ENCODE peak calls at places on chromosomes 4 and X, in nine cellular contexts. A is cardiac muscle cell; U is stimulated activated CD8-positive, alpha-beta memory T cell treated with anti-CD3 and anti-CD28 coated beads, Interleukin-4, amount 100 ng/mL, for 4 hours; L is occipital lobe; R is effector CD4-positive, alpha-beta T cell; I is hippocampal formation; V is spleen; X is activated effector memory CD4-positive, alpha-beta T cell treated with anti-CD3 and anti-CD28 coated beads, Interleukin-2, amount 50 U/mL, for 16 hours; N is lower lobe of right lung. G is an unnamed sample.

GRCh38 chr4:80006935-80007744 is 65.9 kb downstream of the ANTXR2 start:
- DNase-seq in L (no peak), A (peak; percentile 81), X (no peak), R (no peak), V (no peak), N (no peak), I (no peak), U (no peak), G (no peak)

GRCh38 chr4:55768291-55768690 is 51.3 kb upstream of the EXOC1L start:
- DNase-seq in L (no peak), I (no peak), A (peak; percentile 97), N (no peak), R (no peak), X (no peak), U (no peak), V (no peak), G (no peak)

GRCh38 chr4:54687887-54688841 is 30.4 kb downstream of the KIT start:
- DNase-seq in L (no peak), V (no peak), X (no peak), R (no peak), N (no peak), A (no peak), I (no peak), U (no peak), G (no peak)

GRCh38 chr4:119314356-119314755 is 7.6 kb downstream of the FABP2 start:
- DNase-seq in N (no peak), X (no peak), L (peak; percentile 2), V (no peak), I (no peak), U (no peak), A (peak; percentile 68), R (peak; percentile 2), G (no peak)

GRCh38 chr4:8472166-8472688 is 31.6 kb downstream of the TRMT44 start:
- DNase-seq in L (no peak), U (no peak), I (no peak), R (no peak), V (no peak), N (no peak), A (no peak), X (no peak), G (no peak)

GRCh38 chr4:179465131-179465797 is 2023.0 kb upstream of the AGA start:
- DNase-seq in X (no peak), I (no peak), U (no peak), A (no peak), N (no peak), V (no peak), R (no peak), L (no peak), G (no peak)

GRCh38 chrX:24846551-24847170 is 152.9 kb downstream of the POLA1 start:
- DNase-seq in A (peak; percentile 71), N (no peak), L (no peak), V (no peak), I (no peak), R (no peak), U (no peak), X (no peak), G (no peak)

GRCh38 chrX:14936561-14936960 is 63.3 kb downstream of the MOSPD2 start:
- DNase-seq in N (peak; percentile 35), R (no peak), X (no peak), V (no peak), I (no peak), L (no peak), A (peak; percentile 68), U (no peak), G (no peak)

GRCh38 chrX:132676561-132677186 is 187.8 kb upstream of the MBNL3 start:
- DNase-seq in U (no peak), V (no peak), N (no peak), X (no peak), I (no peak), A (no peak), R (no peak), L (no peak), G (no peak)

GRCh38 chrX:124274438-124275166 is 57.9 kb upstream of the TEX13D start:
- DNase-seq in V (no peak), N (no peak), X (no peak), L (no peak), U (no peak), R (no peak), A (no peak), I (no peak), G (no peak)

GRCh38 chrX:154123241-154124219 is 20.5 kb upstream of the OPN1LW start:
- DNase-seq in A (peak; percentile 21), U (no peak), V (peak; percentile 88), I (no peak), X (peak; percentile 80), N (peak; percentile 76), L (no peak), R (no peak), G (no peak)

GRCh38 chr4:40280586-40280985 is 54.5 kb upstream of the CHRNA9 start:
- DNase-seq in A (no peak), N (no peak), U (no peak), L (no peak), X (peak; percentile 75), R (no peak), V (no peak), I (no peak), G (no peak)

GRCh38 chr4:112251044-112251632 is 19.6 kb downstream of the AP1AR start:
- DNase-seq in V (no peak), R (no peak), I (no peak), X (no peak), U (no peak), A (no peak), N (no peak), L (no peak), G (no peak)

GRCh38 chr4:105637409-105638258 is 70.9 kb downstream of the INTS12 start:
- DNase-seq in A (peak; percentile 65), N (peak; percentile 74), I (peak; percentile 56), X (no peak), L (peak; percentile 53), V (peak; percentile 79), U (no peak), R (no peak), G (peak; percentile 4)

GRCh38 chr4:96312049-96312685 is 472.3 kb downstream of the PDHA2 start:
- DNase-seq in U (no peak), N (no peak), V (no peak), X (no peak), A (peak; percentile 21), I (no peak), R (no peak), L (no peak), G (no peak)

GRCh38 chr4:134665429-134665828 is 463.8 kb upstream of the PABPC4L start:
- DNase-seq in L (no peak), N (no peak), A (no peak), R (no peak), X (no peak), I (no peak), U (no peak), V (peak; percentile 53), G (no peak)

GRCh38 chr4:26298198-26298950 is 22.4 kb upstream of the RBPJ start:
- DNase-seq in A (peak; percentile 62), X (no peak), N (no peak), U (no peak), R (no peak), I (no peak), L (no peak), V (no peak), G (no peak)

GRCh38 chr4:110119880-110120279 is 78.5 kb downstream of the ELOVL6 start:
- DNase-seq in U (no peak), L (no peak), A (peak; percentile 65), R (no peak), I (no peak), N (no peak), V (no peak), X (no peak), G (no peak)

GRCh38 chrX:152912121-152912520 is 14.3 kb downstream of the ZNF185 start:
- DNase-seq in R (no peak), V (no peak), L (no peak), N (no peak), U (no peak), X (no peak), I (no peak), A (no peak), G (no peak)

GRCh38 chrX:107565916-107566602 is 62.3 kb upstream of the PRPS1 start:
- DNase-seq in V (no peak), I (no peak), N (no peak), R (no peak), U (no peak), L (peak; percentile 3), X (no peak), A (peak; percentile 53), G (no peak)

GRCh38 chr4:74032064-74032463 is 6.4 kb downstream of the CXCL3 start:
- DNase-seq in I (no peak), N (no peak), U (no peak), V (no peak), L (no peak), X (no peak), A (peak; percentile 63), R (no peak), G (no peak)

G was measured in GM12891.